ENCODE peak calls at places on chromosomes 5 and 9, in five cellular contexts. S is HepG2, M is tibial nerve, Z is cardiac fibroblast, T is AG10803. Y is an unnamed sample.

GRCh38 chr5:22938373-22938772 is 85.2 kb upstream of the CDH12 start:
- DNase-seq in Z (peak), T (no peak), S (no peak), M (no peak), Y (no peak)

GRCh38 chr5:35773936-35774335 is 82.8 kb upstream of the IL7R start:
- DNase-seq in S (no peak), M (no peak), Z (peak), T (peak), Y (no peak)

GRCh38 chr5:73369283-73369682 is 79.3 kb downstream of the FOXD1 start:
- DNase-seq in T (peak), S (no peak), Z (no peak), M (no peak), Y (no peak)

GRCh38 chr9:90842984-90843383 is 41.4 kb downstream of the SYK start:
- DNase-seq in M (no peak), Z (no peak), T (no peak), S (no peak), Y (no peak)

GRCh38 chr9:34988218-34989055 is 1.1 kb upstream of the DNAJB5 start:
- DNase-seq in T (no peak), Z (no peak), M (no peak), S (no peak), Y (no peak)

GRCh38 chr5:180402716-180403115 is 49.6 kb upstream of the GFPT2 start:
- DNase-seq in Z (no peak), M (no peak), S (no peak), T (no peak), Y (no peak)

GRCh38 chr5:40984884-40985283 is 75.6 kb downstream of the C7 start:
- DNase-seq in M (no peak), S (no peak), T (peak), Z (peak), Y (no peak)

GRCh38 chr5:87121315-87122170 is 146.1 kb upstream of the RASA1 start:
- DNase-seq in M (no peak), Z (peak), S (peak), T (peak), Y (peak)

GRCh38 chr5:10424124-10424731 is 17.5 kb upstream of the ROPN1L start:
- DNase-seq in T (peak), Z (peak), S (peak), M (no peak), Y (no peak)

GRCh38 chr5:149126898-149127297 is 14.4 kb upstream of the ABLIM3 start:
- DNase-seq in Z (no peak), S (no peak), T (no peak), M (no peak), Y (no peak)

GRCh38 chr9:13939129-13939528 is 374.8 kb downstream of the NFIB start:
- DNase-seq in S (no peak), M (peak), T (peak), Z (peak), Y (peak)

GRCh38 chr5:36919650-36920049 is 43.1 kb downstream of the NIPBL start:
- DNase-seq in S (no peak), T (no peak), M (no peak), Z (no peak), Y (no peak)

GRCh38 chr9:107504585-107505455 is 15.3 kb upstream of the KLF4 start:
- DNase-seq in M (no peak), Z (peak), S (peak), T (peak), Y (no peak)

GRCh38 chr9:114894801-114895433 is 35.5 kb downstream of the TNFSF8 start:
- DNase-seq in S (peak), M (no peak), Z (peak), T (peak), Y (peak)

GRCh38 chr9:68533678-68534077 is 7.0 kb downstream of the TMEM252 start:
- DNase-seq in M (no peak), T (no peak), S (no peak), Z (no peak), Y (peak)

GRCh38 chr5:88119535-88119934 is 149.1 kb downstream of the TMEM161B start:
- DNase-seq in S (no peak), T (no peak), Z (no peak), M (no peak), Y (no peak)

GRCh38 chr9:121105531-121105930 is 30.8 kb downstream of the CNTRL start:
- DNase-seq in Z (no peak), T (no peak), M (no peak), S (no peak), Y (no peak)

GRCh38 chr9:92638621-92639101 is 31.3 kb downstream of the IPPK start:
- DNase-seq in Z (no peak), M (no peak), T (peak), S (no peak), Y (no peak)

GRCh38 chr5:1298067-1298551 is 3.2 kb upstream of the TERT start:
- DNase-seq in M (no peak), S (no peak), T (no peak), Z (no peak), Y (no peak)

GRCh38 chr5:154197801-154198461 is 7.4 kb downstream of the GALNT10 start:
- DNase-seq in S (peak), Z (peak), T (peak), M (no peak), Y (no peak)

GRCh38 chr5:167608708-167609272 is 682.7 kb upstream of the WWC1 start:
- DNase-seq in Z (no peak), S (no peak), T (no peak), M (no peak), Y (no peak)

GRCh38 chr9:4936823-4937222 is 48.2 kb upstream of the JAK2 start:
- DNase-seq in S (no peak), M (no peak), T (no peak), Z (no peak), Y (no peak)

GRCh38 chr9:4992872-4993271 is 7.8 kb downstream of the JAK2 start:
- DNase-seq in Z (no peak), T (no peak), M (no peak), S (no peak), Y (no peak)

GRCh38 chr9:6549106-6549505 is 96.4 kb downstream of the GLDC start:
- DNase-seq in S (no peak), M (no peak), T (no peak), Z (no peak), Y (no peak)

GRCh38 chr5:140227046-140227445 is 52.1 kb downstream of the CYSTM1 start:
- DNase-seq in Z (no peak), T (no peak), S (no peak), M (no peak), Y (no peak)
- TF ChIP-seq CTCF in Z (no peak), T (no peak), S (no peak), M (no peak), Y (no peak)

GRCh38 chr9:136197930-136198604 is 6.9 kb downstream of the LHX3 start:
- DNase-seq in M (no peak), S (no peak), Z (no peak), T (no peak), Y (no peak)
- H3K4me3 ChIP-seq in M (no peak), S (no peak), Z (no peak), T (no peak), Y (no peak)

GRCh38 chr9:129101279-129101678 is 9.3 kb downstream of the CRAT start:
- DNase-seq in T (no peak), Z (no peak), S (no peak), M (no peak), Y (no peak)

GRCh38 chr9:129102791-129103594 is 7.6 kb downstream of the CRAT start:
- DNase-seq in S (peak), M (no peak), Z (peak), T (peak), Y (no peak)

GRCh38 chr9:129102095-129102525 is 8.5 kb downstream of the CRAT start:
- DNase-seq in M (no peak), S (no peak), Z (no peak), T (no peak), Y (no peak)

GRCh38 chr9:129098328-129098727 is 12.3 kb downstream of the CRAT start:
- DNase-seq in Z (no peak), S (no peak), T (no peak), M (no peak), Y (no peak)

DNA sequence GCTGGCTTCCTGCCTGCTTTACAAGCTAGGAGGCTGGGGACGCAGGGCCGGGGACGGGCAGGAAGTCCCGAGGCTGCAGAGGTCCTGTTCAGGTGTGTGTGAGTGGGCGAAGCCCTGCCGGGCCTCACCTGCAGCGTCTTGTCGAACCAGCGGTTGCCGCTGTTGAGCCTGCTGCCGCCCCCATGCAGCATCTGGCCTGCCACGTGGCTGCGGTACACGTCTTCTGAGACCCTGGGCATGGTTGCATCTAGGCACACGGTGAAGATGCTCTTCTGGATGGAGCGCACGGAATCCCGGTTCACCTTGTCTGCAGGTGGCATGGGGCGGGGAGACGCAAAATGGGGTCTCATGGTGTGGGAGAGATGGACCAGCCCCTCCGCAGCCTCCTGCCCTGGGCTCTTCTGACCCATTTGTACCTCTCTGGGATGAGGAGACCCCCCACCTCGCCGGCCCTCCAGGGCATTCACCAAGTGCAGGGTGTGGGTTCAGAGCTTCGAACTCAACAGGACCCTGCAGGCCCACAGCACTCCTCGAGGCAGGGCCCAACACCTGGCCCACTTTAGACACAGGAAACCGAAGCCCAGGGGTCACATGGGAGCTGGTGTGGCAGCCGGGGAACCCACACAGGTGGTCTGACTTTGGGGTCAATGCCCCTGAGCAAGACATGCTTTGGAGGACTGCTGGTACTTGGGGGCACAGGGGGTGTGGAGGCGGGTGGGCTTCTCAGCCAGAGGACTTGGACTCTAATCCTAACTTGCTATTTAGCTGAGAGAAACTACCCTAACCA is 10.0 kb downstream of the CRAT start:
- DNase-seq in Z (no peak), T (no peak), M (no peak), S (no peak), Y (no peak)
- TF ChIP-seq CTCF in Z (no peak), T (no peak), M (no peak), S (no peak), Y (no peak)

DNA sequence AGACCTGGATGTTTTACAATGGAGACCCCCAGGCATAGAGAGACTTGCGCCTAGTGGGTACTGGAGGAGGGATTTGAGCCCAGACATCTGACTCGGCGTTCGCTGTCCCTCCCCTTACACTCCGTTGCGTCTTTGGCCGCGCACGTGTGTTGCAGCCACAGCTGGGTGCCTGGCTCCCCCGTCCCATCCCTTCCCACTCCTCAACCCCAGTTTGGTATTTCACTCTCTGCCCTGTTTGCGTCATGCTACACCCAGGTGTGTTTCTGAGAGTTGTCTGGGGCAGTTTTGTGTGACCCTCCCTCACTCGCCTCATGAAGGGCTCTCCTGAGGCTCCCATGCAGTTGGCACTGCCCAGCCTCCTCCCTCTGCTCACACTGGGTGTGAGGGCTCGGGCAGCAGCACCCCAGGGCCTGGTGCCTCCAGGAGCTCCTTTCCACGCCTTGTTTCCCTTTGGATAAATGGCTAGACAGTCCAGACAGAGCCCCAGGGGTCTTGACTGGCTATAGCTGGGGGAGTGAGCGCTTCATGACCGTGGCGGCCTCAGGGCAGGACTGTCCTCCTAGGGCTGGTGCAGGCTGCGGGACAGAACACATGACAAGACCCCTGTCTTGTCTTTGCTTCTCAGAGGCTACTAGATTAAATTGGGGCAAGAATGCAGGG is 13.6 kb downstream of the TCF7 start:
- DNase-seq in Z (no peak), S (no peak), T (no peak), M (no peak), Y (peak)
- H3K4me3 ChIP-seq in Z (no peak), S (no peak), T (no peak), M (no peak), Y (peak)

GRCh38 chr9:33210006-33210715 is 29.8 kb upstream of the SPINK4 start:
- DNase-seq in S (no peak), Z (no peak), M (no peak), T (no peak), Y (no peak)
- TF ChIP-seq CTCF in S (no peak), Z (no peak), M (no peak), T (no peak), Y (no peak)

Y was measured in retinal pigment epithelial cell.